ENCODE peak calls at places on chromosomes 11 and 22, in six cellular contexts. One of them, this sample, is unnamed.

GRCh38 chr11:12680246-12680939 is 6.2 kb downstream of the TEAD1 start:
- DNase-seq in uterus: peak; percentile 81
- DNase-seq in astrocyte of the hippocampus: peak; percentile 94
- DNase-seq in GM19239: no peak
- DNase-seq in CD4-positive, alpha-beta T cell: no peak
- DNase-seq in iris pigment epithelial cell: peak; percentile 97
- DNase-seq in this sample: peak; percentile 83

GRCh38 chr11:83120328-83120727 is 36.6 kb upstream of the PCF11 start:
- DNase-seq in uterus: no peak
- DNase-seq in astrocyte of the hippocampus: peak; percentile 68
- DNase-seq in GM19239: no peak
- DNase-seq in CD4-positive, alpha-beta T cell: no peak
- DNase-seq in iris pigment epithelial cell: peak; percentile 33
- DNase-seq in this sample: no peak

GRCh38 chr11:132177106-132177505 is 806.7 kb downstream of the NTM start:
- DNase-seq in uterus: no peak
- DNase-seq in astrocyte of the hippocampus: peak; percentile 80
- DNase-seq in GM19239: no peak
- DNase-seq in CD4-positive, alpha-beta T cell: no peak
- DNase-seq in iris pigment epithelial cell: peak; percentile 51
- DNase-seq in this sample: peak; percentile 15

GRCh38 chr11:48109046-48109666 is 107.5 kb upstream of the OR4B1 start:
- DNase-seq in uterus: no peak
- DNase-seq in astrocyte of the hippocampus: peak; percentile 68
- DNase-seq in GM19239: no peak
- DNase-seq in CD4-positive, alpha-beta T cell: no peak
- DNase-seq in iris pigment epithelial cell: peak; percentile 72
- DNase-seq in this sample: peak; percentile 34

GRCh38 chr11:72751293-72752087 is 718 bp downstream of the ARAP1 start:
- DNase-seq in uterus: no peak
- DNase-seq in astrocyte of the hippocampus: no peak
- DNase-seq in GM19239: no peak
- DNase-seq in CD4-positive, alpha-beta T cell: no peak
- DNase-seq in iris pigment epithelial cell: no peak
- DNase-seq in this sample: no peak

GRCh38 chr22:40991298-40991697 is 40.1 kb downstream of the RBX1 start:
- DNase-seq in uterus: no peak
- DNase-seq in astrocyte of the hippocampus: no peak
- DNase-seq in GM19239: no peak
- DNase-seq in CD4-positive, alpha-beta T cell: no peak
- DNase-seq in iris pigment epithelial cell: no peak
- DNase-seq in this sample: no peak

GRCh38 chr22:47174096-47174495 is 411.6 kb downstream of the TBC1D22A start:
- DNase-seq in uterus: peak; percentile 4
- DNase-seq in astrocyte of the hippocampus: no peak
- DNase-seq in GM19239: no peak
- DNase-seq in CD4-positive, alpha-beta T cell: peak; percentile 25
- DNase-seq in iris pigment epithelial cell: no peak
- DNase-seq in this sample: no peak

GRCh38 chr22:37443086-37443485 is 15.8 kb upstream of the ELFN2 start:
- DNase-seq in uterus: no peak
- DNase-seq in astrocyte of the hippocampus: no peak
- DNase-seq in GM19239: no peak
- DNase-seq in CD4-positive, alpha-beta T cell: no peak
- DNase-seq in iris pigment epithelial cell: no peak
- DNase-seq in this sample: no peak

GRCh38 chr11:67082071-67082791 is 25.6 kb downstream of the RHOD start:
- DNase-seq in uterus: no peak
- DNase-seq in astrocyte of the hippocampus: peak; percentile 20
- DNase-seq in GM19239: no peak
- DNase-seq in CD4-positive, alpha-beta T cell: no peak
- DNase-seq in iris pigment epithelial cell: no peak
- DNase-seq in this sample: no peak

GRCh38 chr11:121456816-121457431 is 4.2 kb upstream of the SORL1-AS1 start:
- DNase-seq in uterus: no peak
- DNase-seq in astrocyte of the hippocampus: no peak
- DNase-seq in GM19239: no peak
- DNase-seq in CD4-positive, alpha-beta T cell: no peak
- DNase-seq in iris pigment epithelial cell: no peak
- DNase-seq in this sample: no peak

GRCh38 chr11:70539360-70540095 is 141.2 kb downstream of the CTTN start:
- DNase-seq in uterus: no peak
- DNase-seq in astrocyte of the hippocampus: no peak
- DNase-seq in GM19239: no peak
- DNase-seq in CD4-positive, alpha-beta T cell: no peak
- DNase-seq in iris pigment epithelial cell: no peak
- DNase-seq in this sample: no peak

GRCh38 chr22:37176464-37177061 is 11.5 kb downstream of the C1QTNF6 start:
- DNase-seq in uterus: peak; percentile 75
- DNase-seq in astrocyte of the hippocampus: peak; percentile 64
- DNase-seq in GM19239: peak; percentile 46
- DNase-seq in CD4-positive, alpha-beta T cell: no peak
- DNase-seq in iris pigment epithelial cell: peak; percentile 71
- DNase-seq in this sample: peak; percentile 49

GRCh38 chr11:7115775-7116174 is 27.0 kb downstream of the RBMXL2 start:
- DNase-seq in uterus: no peak
- DNase-seq in astrocyte of the hippocampus: no peak
- DNase-seq in GM19239: no peak
- DNase-seq in CD4-positive, alpha-beta T cell: no peak
- DNase-seq in iris pigment epithelial cell: no peak
- DNase-seq in this sample: peak; percentile 3

GRCh38 chr11:32148824-32149223 is 58.0 kb downstream of the RCN1 start:
- DNase-seq in uterus: no peak
- DNase-seq in astrocyte of the hippocampus: no peak
- DNase-seq in GM19239: no peak
- DNase-seq in CD4-positive, alpha-beta T cell: no peak
- DNase-seq in iris pigment epithelial cell: peak; percentile 31
- DNase-seq in this sample: no peak

GRCh38 chr11:111936045-111936400 is 1.1 kb upstream of the DIXDC1 start:
- DNase-seq in uterus: no peak
- DNase-seq in astrocyte of the hippocampus: no peak
- DNase-seq in GM19239: no peak
- DNase-seq in CD4-positive, alpha-beta T cell: no peak
- DNase-seq in iris pigment epithelial cell: no peak
- DNase-seq in this sample: no peak

GRCh38 chr22:30940655-30941362 is 27.8 kb downstream of the MORC2 start:
- DNase-seq in uterus: no peak
- DNase-seq in astrocyte of the hippocampus: no peak
- DNase-seq in GM19239: no peak
- DNase-seq in CD4-positive, alpha-beta T cell: peak; percentile 63
- DNase-seq in iris pigment epithelial cell: no peak
- DNase-seq in this sample: no peak

GRCh38 chr22:44664149-44664548 is 37.9 kb upstream of the PRR5 start:
- DNase-seq in uterus: no peak
- DNase-seq in astrocyte of the hippocampus: peak; percentile 64
- DNase-seq in GM19239: peak; percentile 42
- DNase-seq in CD4-positive, alpha-beta T cell: peak; percentile 55
- DNase-seq in iris pigment epithelial cell: peak; percentile 72
- DNase-seq in this sample: no peak

GRCh38 chr11:103736323-103736722 is 300.1 kb upstream of the DDI1 start:
- DNase-seq in uterus: no peak
- DNase-seq in astrocyte of the hippocampus: peak; percentile 13
- DNase-seq in GM19239: no peak
- DNase-seq in CD4-positive, alpha-beta T cell: no peak
- DNase-seq in iris pigment epithelial cell: no peak
- DNase-seq in this sample: no peak

GRCh38 chr11:57340228-57340627 is 2.1 kb downstream of the P2RX3 start:
- DNase-seq in uterus: no peak
- DNase-seq in astrocyte of the hippocampus: no peak
- DNase-seq in GM19239: no peak
- DNase-seq in CD4-positive, alpha-beta T cell: no peak
- DNase-seq in iris pigment epithelial cell: peak; percentile 29
- DNase-seq in this sample: peak; percentile 52

GRCh38 chr11:65810046-65810868 is 23.4 kb downstream of the OVOL1 start:
- DNase-seq in uterus: no peak
- DNase-seq in astrocyte of the hippocampus: no peak
- DNase-seq in GM19239: no peak
- DNase-seq in CD4-positive, alpha-beta T cell: no peak
- DNase-seq in iris pigment epithelial cell: no peak
- DNase-seq in this sample: no peak

GRCh38 chr11:35779409-35779808 is 116.8 kb downstream of the TRIM44 start:
- DNase-seq in uterus: no peak
- DNase-seq in astrocyte of the hippocampus: no peak
- DNase-seq in GM19239: no peak
- DNase-seq in CD4-positive, alpha-beta T cell: no peak
- DNase-seq in iris pigment epithelial cell: no peak
- DNase-seq in this sample: no peak

GRCh38 chr11:36402568-36403181 is 106.6 kb downstream of the PRR5L start:
- DNase-seq in uterus: no peak
- DNase-seq in astrocyte of the hippocampus: no peak
- DNase-seq in GM19239: no peak
- DNase-seq in CD4-positive, alpha-beta T cell: no peak
- DNase-seq in iris pigment epithelial cell: no peak
- DNase-seq in this sample: no peak

GRCh38 chr11:130826572-130826971 is 89.7 kb downstream of the SNX19 start:
- DNase-seq in uterus: no peak
- DNase-seq in astrocyte of the hippocampus: no peak
- DNase-seq in GM19239: no peak
- DNase-seq in CD4-positive, alpha-beta T cell: no peak
- DNase-seq in iris pigment epithelial cell: no peak
- DNase-seq in this sample: no peak

GRCh38 chr22:33447733-33448132 is 389.6 kb upstream of the SYN3 start:
- DNase-seq in uterus: no peak
- DNase-seq in astrocyte of the hippocampus: no peak
- DNase-seq in GM19239: no peak
- DNase-seq in CD4-positive, alpha-beta T cell: no peak
- DNase-seq in iris pigment epithelial cell: no peak
- DNase-seq in this sample: no peak